ENCODE peak calls at places on chromosomes 12 and 14, in ten cellular contexts. L, R, U, Y, T, X, M, A, P and N are unnamed samples.

GRCh38 chr12:74169607-74170006 is 368.0 kb upstream of the ATXN7L3B start:
- DNase-seq in L (no peak), R (no peak), U (no peak), Y (no peak), T (no peak), X (no peak), M (no peak), A (no peak), P (no peak), N (no peak)

GRCh38 chr14:75383721-75384120 is 44.1 kb upstream of the JDP2 start:
- DNase-seq in L (no peak), R (no peak), U (no peak), Y (no peak), T (no peak), X (no peak), M (no peak), A (no peak), P (no peak), N (no peak)

GRCh38 chr14:36070056-36071043 is 106.2 kb downstream of the PTCSC3 start:
- DNase-seq in L (peak; percentile 55), R (peak; percentile 20), U (peak; percentile 15), Y (peak; percentile 51), T (peak; percentile 54), X (peak; percentile 72), M (peak; percentile 69), A (peak; percentile 55), P (peak; percentile 54), N (peak; percentile 47)

GRCh38 chr12:116018282-116018681 is 259.2 kb downstream of the MED13L start:
- DNase-seq in L (no peak), R (no peak), U (no peak), Y (no peak), T (no peak), X (no peak), M (no peak), A (no peak), P (no peak), N (no peak)

GRCh38 chr12:3352230-3352629 is 138.8 kb upstream of the PRMT8 start:
- DNase-seq in L (no peak), R (no peak), U (peak; percentile 62), Y (no peak), T (no peak), X (no peak), M (no peak), A (no peak), P (no peak), N (no peak)

GRCh38 chr14:92865674-92866073 is 57.3 kb upstream of the CHGA start:
- DNase-seq in L (no peak), R (no peak), U (no peak), Y (no peak), T (no peak), X (no peak), M (no peak), A (no peak), P (no peak), N (no peak)

GRCh38 chr14:24481622-24482324 is 26.3 kb downstream of the CMA1 start:
- DNase-seq in L (peak; percentile 62), R (no peak), U (no peak), Y (no peak), T (peak; percentile 39), X (peak; percentile 18), M (no peak), A (peak; percentile 44), P (peak; percentile 59), N (peak; percentile 27)

GRCh38 chr12:87116778-87117177 is 860.6 kb upstream of the MGAT4C start:
- DNase-seq in L (no peak), R (no peak), U (no peak), Y (no peak), T (no peak), X (no peak), M (no peak), A (no peak), P (no peak), N (no peak)

GRCh38 chr12:30806989-30807694 is 52.4 kb upstream of the CAPRIN2 start:
- DNase-seq in L (peak; percentile 30), R (no peak), U (no peak), Y (peak; percentile 60), T (peak; percentile 55), X (peak; percentile 80), M (no peak), A (peak; percentile 51), P (no peak), N (peak; percentile 70)

GRCh38 chr14:89240414-89240813 is 176.6 kb downstream of the FOXN3 start:
- DNase-seq in L (no peak), R (no peak), U (no peak), Y (peak; percentile 36), T (peak; percentile 70), X (peak; percentile 83), M (no peak), A (no peak), P (no peak), N (no peak)

GRCh38 chr14:74133833-74134481 is 49.2 kb downstream of the LIN52 start:
- DNase-seq in L (no peak), R (no peak), U (no peak), Y (no peak), T (no peak), X (no peak), M (no peak), A (no peak), P (no peak), N (no peak)

GRCh38 chr12:51242150-51242549 is 3.5 kb downstream of the DAZAP2 start:
- DNase-seq in L (no peak), R (no peak), U (no peak), Y (no peak), T (no peak), X (no peak), M (no peak), A (no peak), P (peak; percentile 59), N (no peak)